ENCODE peak calls at places on chromosomes 5 and 9, in seven cellular contexts. L is K562, J is A673, I is GM23338, F is foreskin fibroblast, Z is AG04450, M is HCT116. V is an unnamed sample.

GRCh38 chr5:90111354-90112070 is 298.0 kb downstream of the CETN3 start:
- DNase-seq in M (no peak), Z (no peak), L (no peak), J (no peak), I (no peak), F (no peak), V (peak; percentile 25)

GRCh38 chr5:14735944-14736343 is 71.4 kb downstream of the OTULIN start:
- DNase-seq in I (no peak), M (no peak), L (no peak), Z (no peak), F (no peak), J (no peak), V (no peak)

GRCh38 chr5:68374770-68375518 is 159.4 kb downstream of the PIK3R1 start:
- DNase-seq in M (no peak), J (peak; percentile 15), I (no peak), Z (no peak), L (no peak), F (no peak), V (peak; percentile 16)

GRCh38 chr5:151663617-151664322 is 22.9 kb downstream of the SPARC start:
- DNase-seq in Z (no peak), J (no peak), I (no peak), F (no peak), M (no peak), L (no peak), V (no peak)

GRCh38 chr5:53730938-53731337 is 170.5 kb downstream of the NDUFS4 start:
- DNase-seq in J (peak; percentile 92), I (peak; percentile 5), Z (no peak), F (no peak), L (no peak), M (no peak), V (no peak)

GRCh38 chr9:122835313-122835731 is 6.9 kb upstream of the PDCL start:
- DNase-seq in I (peak; percentile 50), J (peak; percentile 60), F (no peak), Z (no peak), M (no peak), L (no peak), V (no peak)

GRCh38 chr5:80741015-80741414 is 86.2 kb upstream of the DHFR start:
- DNase-seq in Z (no peak), L (no peak), F (no peak), M (no peak), J (no peak), I (no peak), V (no peak)

GRCh38 chr5:137402436-137403187 is 96.5 kb downstream of the SPOCK1 start:
- DNase-seq in F (no peak), I (no peak), M (no peak), L (no peak), J (no peak), Z (no peak), V (no peak)

GRCh38 chr5:5295361-5295760 is 127.1 kb upstream of the ICE1 start:
- DNase-seq in F (no peak), L (no peak), J (no peak), I (no peak), Z (no peak), M (no peak), V (no peak)

GRCh38 chr9:20331095-20331685 is 291.1 kb downstream of the MLLT3 start:
- DNase-seq in J (no peak), F (no peak), M (no peak), L (no peak), Z (no peak), I (no peak), V (no peak)

GRCh38 chr5:50814541-50814940 is 148.1 kb downstream of the PARP8 start:
- DNase-seq in F (no peak), M (no peak), Z (no peak), I (peak; percentile 10), L (no peak), J (no peak), V (no peak)

GRCh38 chr5:160342413-160342941 is 27.9 kb downstream of the C1QTNF2 start:
- DNase-seq in J (no peak), M (no peak), F (peak; percentile 16), L (no peak), Z (no peak), I (no peak), V (peak; percentile 33)

GRCh38 chr5:180130291-180130869 is 58.8 kb upstream of the RNF130 start:
- DNase-seq in Z (no peak), F (no peak), L (no peak), J (no peak), M (no peak), I (no peak), V (no peak)

GRCh38 chr9:100099722-100100042 is 639 bp downstream of the INVS start:
- DNase-seq in Z (no peak), F (no peak), L (no peak), J (no peak), M (peak; percentile 12), I (peak; percentile 49), V (no peak)

GRCh38 chr9:546797-547223 is 294.7 kb upstream of the DMRT1 start:
- DNase-seq in L (no peak), M (no peak), Z (no peak), I (peak; percentile 67), F (no peak), J (no peak), V (no peak)

GRCh38 chr9:122370869-122371467 is at the start of gene PTGS1:
- DNase-seq in M (no peak), L (peak; percentile 78), I (peak; percentile 77), Z (no peak), F (peak; percentile 69), J (no peak), V (no peak)

GRCh38 chr5:129917224-129917623 is 13.0 kb downstream of the CHSY3 start:
- DNase-seq in F (peak; percentile 20), Z (no peak), I (no peak), J (no peak), L (no peak), M (no peak), V (no peak)

GRCh38 chr5:100595152-100595811 is 60.1 kb downstream of the FAM174A start:
- DNase-seq in F (peak; percentile 84), L (no peak), I (no peak), J (peak; percentile 22), M (no peak), Z (peak; percentile 89), V (peak; percentile 89)

DNA sequence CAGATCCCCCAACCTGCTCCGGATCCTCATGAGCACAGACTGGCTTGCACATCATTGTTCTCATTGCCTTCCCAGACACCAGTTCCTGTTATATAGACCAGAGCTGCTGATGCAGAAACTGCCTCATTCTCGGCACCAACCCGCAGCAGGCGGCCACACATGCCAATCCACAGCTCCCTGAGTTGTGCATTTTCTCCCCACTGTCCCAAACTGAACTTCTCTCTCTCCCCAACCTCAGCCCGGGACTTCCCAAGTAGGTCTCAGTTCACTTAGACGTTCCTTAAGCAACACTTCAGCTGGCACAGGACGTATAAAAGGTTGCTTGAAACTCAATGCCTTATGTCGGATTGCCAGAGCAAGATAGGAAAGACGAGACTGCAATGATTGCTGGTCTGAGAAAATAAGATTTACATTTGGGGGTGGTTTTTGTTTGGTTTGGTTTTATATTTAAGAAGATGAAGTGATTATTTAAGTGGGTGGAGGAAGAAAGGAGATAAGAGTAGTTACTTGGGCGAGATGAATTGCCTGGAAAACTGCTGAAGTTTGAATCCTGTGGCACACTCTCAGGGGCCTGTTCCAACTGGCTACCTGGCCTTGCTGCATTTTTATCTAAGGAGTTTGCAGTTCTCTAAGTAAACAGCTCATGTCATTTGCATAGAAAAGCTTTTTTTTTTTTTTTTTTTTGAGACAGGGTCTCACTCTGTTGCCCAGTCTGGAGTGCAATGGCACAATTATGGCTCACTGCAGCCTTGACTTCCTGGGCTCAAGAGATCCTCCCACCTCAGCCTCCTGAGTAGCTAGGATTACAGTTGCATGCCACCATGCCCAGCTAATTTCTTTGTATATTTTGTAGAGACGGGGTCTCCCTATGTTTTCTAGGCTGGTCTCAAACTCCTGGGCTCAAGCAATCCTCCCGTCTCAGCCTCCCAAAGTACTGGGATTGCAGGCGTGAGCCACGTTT is 155.4 kb downstream of the GOLPH3 start:
- DNase-seq in M (no peak), I (no peak), F (no peak), L (no peak), Z (no peak), J (no peak), V (no peak)
- H3K4me3 ChIP-seq in M (no peak overlapping the region), I (no peak overlapping the region), F (no peak overlapping the region), L (no peak overlapping the region), Z (no peak overlapping the region), J (no peak overlapping the region), V (no peak overlapping the region)

GRCh38 chr5:143066556-143067281 is 296.5 kb downstream of the ARHGAP26 start:
- DNase-seq in F (no peak), J (peak; percentile 45), I (no peak), L (no peak), M (no peak), Z (no peak), V (peak; percentile 59)
- H3K4me3 ChIP-seq in F (no peak overlapping the region), J (no peak overlapping the region), I (no peak overlapping the region), L (no peak overlapping the region), M (no peak overlapping the region), Z (no peak overlapping the region), V (no peak overlapping the region)

GRCh38 chr9:92292338-92293074 is 991 bp downstream of the IARS1 start:
- DNase-seq in I (no peak), Z (no peak), M (no peak), F (no peak), L (no peak), J (peak; percentile 9), V (no peak)

GRCh38 chr9:92290785-92291429 is 2.6 kb downstream of the IARS1 start:
- DNase-seq in M (no peak), J (no peak), L (no peak), Z (no peak), F (no peak), I (no peak), V (no peak)

GRCh38 chr9:92289708-92290390 is 3.6 kb downstream of the IARS1 start:
- DNase-seq in I (no peak), Z (no peak), F (no peak), J (peak; percentile 28), L (no peak), M (no peak), V (no peak)

GRCh38 chr9:92293075-92293354 is 482 bp downstream of the IARS1 start:
- DNase-seq in F (no peak), J (peak; percentile 6), L (no peak), M (no peak), I (no peak), Z (no peak), V (no peak)

DNA sequence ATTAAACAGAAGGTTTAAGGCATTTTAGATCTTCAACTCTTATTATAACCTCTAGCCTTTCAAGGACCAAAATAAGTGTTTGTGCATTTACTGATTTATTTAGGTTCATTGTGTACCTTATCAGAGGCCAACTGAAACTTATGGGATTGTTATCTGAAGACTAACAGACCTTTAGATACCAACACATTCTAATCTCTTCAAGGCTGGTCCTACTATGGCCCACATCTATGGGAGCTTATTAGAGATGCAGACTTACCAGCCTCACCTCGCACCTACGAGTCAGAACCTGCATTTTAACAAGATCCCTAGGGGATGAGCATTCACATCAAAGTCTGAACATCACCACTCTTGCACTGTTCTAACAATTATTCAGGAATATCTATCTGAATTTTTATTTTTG is 1.9 kb downstream of the IARS1 start:
- DNase-seq in I (no peak), F (no peak), Z (no peak), L (no peak), M (no peak), J (no peak), V (no peak)
- H3K4me3 ChIP-seq in I (peak overlapping the region; percentile 92), F (peak overlapping the region; percentile 88), Z (peak overlapping the region; percentile 88), L (peak overlapping the region; percentile 70), M (peak overlapping the region; percentile 92), J (peak overlapping the region; percentile 65), V (peak overlapping the region; percentile 71)

DNA sequence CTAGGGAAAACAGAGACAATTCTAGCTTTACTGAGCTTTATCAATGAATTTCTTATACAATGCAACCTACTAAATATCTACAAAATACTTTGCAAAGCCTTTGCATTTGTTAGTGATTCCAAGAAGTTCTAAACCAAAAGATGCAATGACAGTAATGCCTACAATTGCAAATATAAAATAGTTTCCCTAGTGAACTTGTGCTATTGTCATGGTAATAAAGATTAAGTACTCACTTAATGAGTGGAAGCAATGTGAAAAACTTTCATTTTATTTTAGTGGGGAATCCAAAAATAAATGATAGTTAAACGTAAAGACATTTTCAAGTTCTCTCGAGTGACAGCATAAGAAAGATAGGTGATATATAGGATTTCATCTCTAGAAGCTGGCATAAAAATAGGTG is 270.5 kb upstream of the CTNND2 start:
- DNase-seq in F (no peak), L (no peak), Z (no peak), M (no peak), J (no peak), I (peak; percentile 6), V (no peak)
- H3K4me3 ChIP-seq in F (no peak overlapping the region), L (no peak overlapping the region), Z (no peak overlapping the region), M (no peak overlapping the region), J (no peak overlapping the region), I (no peak overlapping the region), V (no peak overlapping the region)

V was measured in skeletal muscle cell.